ENCODE peak calls at places on chromosomes 5 and 9, in six cellular contexts. Y, R, M, A, V and C are unnamed samples.

GRCh38 chr5:168802337-168802736 is 223.2 kb upstream of the PANK3 start:
- DNase-seq in Y (no peak), M (no peak), R (no peak), A (no peak), V (no peak), C (no peak)

GRCh38 chr5:36877667-36878420 is 1.3 kb downstream of the NIPBL start:
- DNase-seq in M (peak), A (peak), Y (no peak), R (peak), V (peak), C (peak)

GRCh38 chr5:38616061-38616460 is 59.6 kb upstream of the LIFR start:
- DNase-seq in R (no peak), M (peak), A (peak), Y (no peak), V (peak), C (peak)

GRCh38 chr5:95446009-95446408 is 54.8 kb downstream of the FAM81B start:
- DNase-seq in A (peak), M (peak), Y (no peak), V (peak), R (peak), C (peak)

GRCh38 chr5:110054240-110054639 is 364.5 kb downstream of the MAN2A1 start:
- DNase-seq in V (peak), R (peak), Y (peak), M (peak), A (peak), C (peak)

GRCh38 chr5:11903121-11903613 is 1.1 kb downstream of the CTNND2 start:
- DNase-seq in M (no peak), Y (peak), V (no peak), R (no peak), A (peak), C (no peak)

GRCh38 chr5:93381057-93381456 is 200.0 kb downstream of the NR2F1-AS1 start:
- DNase-seq in M (peak), V (no peak), Y (no peak), R (no peak), A (peak), C (peak)

GRCh38 chr9:76379494-76379893 is 14.7 kb downstream of the RFK start:
- DNase-seq in R (no peak), V (no peak), Y (peak), M (no peak), A (no peak), C (peak)

GRCh38 chr5:158414780-158415179 is 555.8 kb upstream of the CLINT1 start:
- DNase-seq in M (peak), V (peak), A (peak), R (no peak), Y (no peak), C (peak)

GRCh38 chr9:126704157-126704941 is 90.6 kb downstream of the LMX1B start:
- DNase-seq in M (peak), Y (no peak), R (peak), V (peak), A (peak), C (peak)

GRCh38 chr9:80964374-80964773 is 725.0 kb downstream of the TLE1 start:
- DNase-seq in M (no peak), V (no peak), A (no peak), R (no peak), Y (no peak), C (no peak)

GRCh38 chr9:112378441-112379176 is 1.3 kb upstream of the HSDL2 start:
- DNase-seq in A (peak), M (peak), R (no peak), Y (peak), V (no peak), C (no peak)

GRCh38 chr5:54180616-54181015 is 129.8 kb downstream of the ARL15 start:
- DNase-seq in Y (no peak), V (peak), R (no peak), A (peak), M (peak), C (peak)

GRCh38 chr5:80105698-80106439 is 70.7 kb downstream of the THBS4 start:
- DNase-seq in M (no peak), Y (peak), V (no peak), A (no peak), R (no peak), C (no peak)

GRCh38 chr9:98430535-98430934 is 175.1 kb upstream of the TBC1D2 start:
- DNase-seq in Y (no peak), A (peak), V (peak), M (peak), R (no peak), C (peak)

GRCh38 chr9:3508531-3509374 is 17.0 kb downstream of the RFX3 start:
- DNase-seq in M (peak), A (peak), Y (no peak), V (peak), R (no peak), C (no peak)

GRCh38 chr5:142717582-142718215 is 31.8 kb upstream of the FGF1 start:
- DNase-seq in V (peak), A (peak), Y (peak), M (peak), R (no peak), C (peak)

GRCh38 chr5:108650997-108651396 is 96.7 kb upstream of the FER start:
- DNase-seq in V (no peak), R (no peak), Y (no peak), M (peak), A (peak), C (peak)

GRCh38 chr9:131240047-131240921 is 36.0 kb downstream of the FAM78A start:
- DNase-seq in R (no peak), V (no peak), Y (no peak), M (no peak), A (no peak), C (no peak)

GRCh38 chr5:32805966-32806626 is 95.0 kb downstream of the NPR3 start:
- DNase-seq in V (peak), Y (no peak), A (peak), M (peak), R (no peak), C (peak)
- H3K4me3 ChIP-seq in V (no peak), Y (no peak), A (no peak), M (no peak), R (no peak), C (no peak)

DNA sequence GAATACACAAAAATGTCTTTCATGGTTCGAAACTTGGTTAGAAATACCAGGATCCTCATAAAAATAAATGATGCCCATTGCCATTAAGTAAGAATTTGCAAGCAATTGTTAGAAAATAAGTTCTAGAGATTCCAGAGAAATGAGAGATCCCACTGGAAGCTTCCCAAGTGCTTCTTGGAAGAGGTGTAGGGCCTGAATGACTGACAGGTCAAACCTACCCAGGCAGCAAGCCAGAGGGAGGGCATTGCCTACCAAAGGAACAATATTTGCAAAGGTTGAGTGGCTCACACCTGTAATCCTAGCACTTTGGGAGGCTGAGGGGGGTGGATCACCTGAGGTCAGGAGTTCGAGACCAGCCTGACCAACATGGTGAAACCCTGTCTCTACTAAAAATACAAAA is 777.0 kb upstream of the WWC1 start:
- DNase-seq in R (no peak), Y (no peak), M (no peak), V (no peak), A (no peak), C (no peak)
- TF ChIP-seq CTCF in R (no peak), Y (no peak), M (no peak), V (no peak), A (no peak), C (no peak)

GRCh38 chr5:150262502-150262901 is 27.1 kb downstream of the CAMK2A start:
- DNase-seq in A (no peak), M (no peak), V (no peak), Y (no peak), R (no peak), C (no peak)

GRCh38 chr5:150263339-150263738 is 26.2 kb downstream of the CAMK2A start:
- DNase-seq in M (no peak), A (no peak), V (no peak), R (no peak), Y (no peak), C (no peak)

GRCh38 chr5:150264667-150265603 is 24.6 kb downstream of the CAMK2A start:
- DNase-seq in R (no peak), V (no peak), Y (no peak), M (no peak), A (no peak), C (no peak)

GRCh38 chr5:150265984-150266383 is 23.6 kb downstream of the CAMK2A start:
- DNase-seq in R (no peak), A (no peak), V (no peak), Y (no peak), M (no peak), C (no peak)

DNA sequence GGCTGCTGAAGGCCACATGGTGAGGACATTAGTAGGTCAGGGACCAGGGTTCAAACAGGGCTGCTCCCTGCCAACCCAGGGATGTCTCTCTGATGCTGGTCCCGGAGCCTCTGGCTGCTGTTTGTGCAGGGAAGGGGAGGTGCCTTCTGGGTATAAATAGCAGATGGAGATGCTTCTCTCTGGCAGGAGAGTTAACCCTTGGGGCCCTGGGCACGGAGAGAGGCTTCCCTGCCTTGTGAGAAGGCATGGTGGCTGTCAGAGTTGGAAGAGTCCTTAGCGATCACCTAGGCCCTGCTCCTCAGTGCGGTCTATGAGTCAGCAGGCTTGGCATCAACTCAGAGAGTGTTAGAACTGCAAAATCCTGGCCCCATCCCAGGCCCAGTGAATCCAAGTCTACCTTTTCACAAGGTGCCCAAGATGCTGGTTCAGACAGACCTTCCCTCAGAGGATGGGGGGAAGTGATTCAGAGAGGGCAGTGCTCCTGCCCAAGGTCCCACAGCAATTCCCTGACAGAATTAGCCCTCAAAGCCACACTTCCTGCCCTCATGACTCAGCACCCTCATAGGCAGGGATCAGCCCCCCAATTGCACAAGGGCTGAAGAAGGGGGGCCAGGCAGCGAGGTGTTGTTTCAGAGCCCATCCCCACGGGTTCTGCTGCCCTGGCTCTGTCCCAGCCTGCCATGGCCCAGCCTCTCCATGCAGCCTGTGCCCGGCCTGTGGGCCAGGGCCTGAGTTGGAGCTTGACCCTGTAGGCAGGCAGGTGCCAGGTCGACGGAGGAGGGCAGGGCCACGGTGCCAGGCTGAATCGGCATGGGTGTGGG is 25.6 kb downstream of the CAMK2A start:
- DNase-seq in V (peak), R (peak), M (peak), A (peak), Y (peak), C (peak)
- H3K4me3 ChIP-seq in V (no peak), R (peak), M (no peak), A (peak), Y (no peak), C (no peak)

DNA sequence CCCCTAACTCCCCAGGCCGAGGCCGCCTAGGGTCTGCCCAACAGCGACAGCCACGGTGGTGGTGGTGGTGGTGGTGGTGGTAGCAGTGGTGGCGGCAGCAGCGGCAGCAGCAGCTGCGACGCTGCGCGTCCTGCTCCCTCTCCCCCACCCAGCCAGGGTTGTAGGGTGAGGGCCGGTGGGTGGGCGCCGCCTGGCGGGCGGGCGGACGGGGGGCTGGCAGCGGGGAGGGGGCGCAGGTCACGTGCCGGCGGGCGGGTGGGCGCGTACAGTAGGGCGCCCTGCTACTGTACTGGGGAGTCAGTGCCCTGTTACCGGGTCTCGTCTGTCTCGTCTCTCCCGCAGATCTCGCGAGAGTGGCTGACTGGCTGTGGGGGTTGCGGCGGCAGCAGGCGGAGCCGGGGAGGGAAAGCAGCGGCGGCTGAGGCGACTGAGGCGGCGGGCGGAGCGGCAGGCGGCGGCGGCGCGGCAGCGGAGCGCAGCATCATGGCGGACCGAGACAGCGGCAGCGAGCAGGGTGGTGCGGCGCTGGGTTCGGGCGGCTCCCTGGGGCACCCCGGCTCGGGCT is at the start of gene PURA:
- DNase-seq in V (peak), Y (peak), R (peak), M (peak), A (peak), C (peak)
- TF ChIP-seq CTCF in V (no peak), Y (no peak), R (no peak), M (no peak), A (no peak), C (no peak)

GRCh38 chr5:51396797-51397196 is 13.5 kb downstream of the ISL1 start:
- DNase-seq in Y (no peak), R (no peak), M (no peak), A (no peak), V (no peak), C (no peak)
- H3K4me3 ChIP-seq in Y (no peak), R (no peak), M (no peak), A (no peak), V (no peak), C (no peak)

GRCh38 chr9:108142142-108142503 is 652.6 kb upstream of the KLF4 start:
- DNase-seq in Y (no peak), A (no peak), M (no peak), V (no peak), R (no peak), C (no peak)

GRCh38 chr9:108139900-108140299 is 650.3 kb upstream of the KLF4 start:
- DNase-seq in A (no peak), V (no peak), Y (no peak), R (no peak), M (no peak), C (no peak)

GRCh38 chr9:108142504-108143201 is 653.1 kb upstream of the KLF4 start:
- DNase-seq in Y (peak), A (peak), V (peak), R (no peak), M (peak), C (peak)
- TF ChIP-seq CTCF in Y (no peak), A (no peak), V (peak), R (no peak), M (peak), C (peak)

GRCh38 chr9:121558423-121558950 is 58.8 kb upstream of the GGTA1 start:
- DNase-seq in Y (no peak), M (no peak), A (no peak), R (no peak), V (no peak), C (no peak)
- H3K4me3 ChIP-seq in Y (no peak), M (no peak), A (no peak), R (no peak), V (no peak), C (no peak)